ENCODE peak calls at places on chromosomes 2 and 18, in four cellular contexts. One of them, this sample, is unnamed.

GRCh38 chr2:230218411-230218810 is 1.4 kb downstream of the SP110 start:
- DNase-seq in mammary epithelial cell: no peak
- DNase-seq in fibroblast of lung: no peak
- DNase-seq in HCT116: no peak
- DNase-seq in this sample: no peak

GRCh38 chr18:53946561-53946960 is 277.9 kb downstream of the MBD2 start:
- DNase-seq in mammary epithelial cell: peak; percentile 33
- DNase-seq in fibroblast of lung: peak; percentile 35
- DNase-seq in HCT116: no peak
- DNase-seq in this sample: no peak

GRCh38 chr18:46335551-46336059 is 231.4 kb downstream of the HAUS1 start:
- DNase-seq in mammary epithelial cell: no peak
- DNase-seq in fibroblast of lung: peak; percentile 18
- DNase-seq in HCT116: no peak
- DNase-seq in this sample: no peak

GRCh38 chr2:184540246-184540789 is 58.0 kb upstream of the ZNF804A start:
- DNase-seq in mammary epithelial cell: no peak
- DNase-seq in fibroblast of lung: no peak
- DNase-seq in HCT116: no peak
- DNase-seq in this sample: no peak

GRCh38 chr2:168910330-168910729 is 9.2 kb downstream of the G6PC2 start:
- DNase-seq in mammary epithelial cell: no peak
- DNase-seq in fibroblast of lung: no peak
- DNase-seq in HCT116: no peak
- DNase-seq in this sample: no peak

GRCh38 chr18:74310411-74310810 is 5.2 kb upstream of the C18orf63 start:
- DNase-seq in mammary epithelial cell: peak; percentile 65
- DNase-seq in fibroblast of lung: peak; percentile 29
- DNase-seq in HCT116: no peak
- DNase-seq in this sample: no peak

GRCh38 chr2:42827647-42828486 is 35.5 kb upstream of the HAAO start:
- DNase-seq in mammary epithelial cell: peak; percentile 65
- DNase-seq in fibroblast of lung: peak; percentile 67
- DNase-seq in HCT116: peak; percentile 72
- DNase-seq in this sample: no peak

GRCh38 chr18:23712445-23712844 is 23.2 kb downstream of the LAMA3 start:
- DNase-seq in mammary epithelial cell: no peak
- DNase-seq in fibroblast of lung: peak; percentile 35
- DNase-seq in HCT116: no peak
- DNase-seq in this sample: no peak

GRCh38 chr2:122273785-122274419 is 518.5 kb downstream of the TSN start:
- DNase-seq in mammary epithelial cell: no peak
- DNase-seq in fibroblast of lung: peak; percentile 1
- DNase-seq in HCT116: no peak
- DNase-seq in this sample: no peak

GRCh38 chr2:27977623-27978312 is 87.2 kb downstream of the BABAM2 start:
- DNase-seq in mammary epithelial cell: peak; percentile 92
- DNase-seq in fibroblast of lung: peak; percentile 97
- DNase-seq in HCT116: peak; percentile 84
- DNase-seq in this sample: no peak

GRCh38 chr2:172908275-172908674 is 167.4 kb upstream of the MAP3K20 start:
- DNase-seq in mammary epithelial cell: no peak
- DNase-seq in fibroblast of lung: no peak
- DNase-seq in HCT116: no peak
- DNase-seq in this sample: no peak

GRCh38 chr2:205776139-205776538 is 93.8 kb downstream of the NRP2 start:
- DNase-seq in mammary epithelial cell: no peak
- DNase-seq in fibroblast of lung: no peak
- DNase-seq in HCT116: peak; percentile 55
- DNase-seq in this sample: no peak

GRCh38 chr2:99278793-99279291 is 22.2 kb downstream of the LYG1 start:
- DNase-seq in mammary epithelial cell: peak; percentile 76
- DNase-seq in fibroblast of lung: peak; percentile 96
- DNase-seq in HCT116: no peak
- DNase-seq in this sample: no peak

GRCh38 chr2:203077458-203077857 is 62.8 kb downstream of the NBEAL1 start:
- DNase-seq in mammary epithelial cell: no peak
- DNase-seq in fibroblast of lung: peak; percentile 45
- DNase-seq in HCT116: no peak
- DNase-seq in this sample: no peak

GRCh38 chr2:145380436-145381017 is 860.6 kb upstream of the ZEB2 start:
- DNase-seq in mammary epithelial cell: peak; percentile 71
- DNase-seq in fibroblast of lung: peak; percentile 82
- DNase-seq in HCT116: peak; percentile 12
- DNase-seq in this sample: no peak

GRCh38 chr2:232094883-232095282 is 133.4 kb downstream of the DIS3L2 start:
- DNase-seq in mammary epithelial cell: no peak
- DNase-seq in fibroblast of lung: no peak
- DNase-seq in HCT116: no peak
- DNase-seq in this sample: no peak

GRCh38 chr2:152716805-152717241 is 438 bp downstream of the PRPF40A start:
- DNase-seq in mammary epithelial cell: no peak
- DNase-seq in fibroblast of lung: peak; percentile 33
- DNase-seq in HCT116: no peak
- DNase-seq in this sample: no peak

GRCh38 chr2:124281556-124281955 is 256.5 kb downstream of the CNTNAP5 start:
- DNase-seq in mammary epithelial cell: no peak
- DNase-seq in fibroblast of lung: no peak
- DNase-seq in HCT116: no peak
- DNase-seq in this sample: no peak

GRCh38 chr2:111162718-111163331 is 42.1 kb downstream of the BCL2L11 start:
- DNase-seq in mammary epithelial cell: no peak
- DNase-seq in fibroblast of lung: peak; percentile 53
- DNase-seq in HCT116: no peak
- DNase-seq in this sample: no peak

GRCh38 chr2:96507957-96508520 is 2.9 kb upstream of the NEURL3 start:
- DNase-seq in mammary epithelial cell: peak; percentile 30
- DNase-seq in fibroblast of lung: peak; percentile 36
- DNase-seq in HCT116: peak; percentile 13
- DNase-seq in this sample: no peak

GRCh38 chr2:191230174-191230573 is 15.0 kb upstream of the MYO1B start:
- DNase-seq in mammary epithelial cell: peak; percentile 90
- DNase-seq in fibroblast of lung: peak; percentile 98
- DNase-seq in HCT116: no peak
- DNase-seq in this sample: no peak

GRCh38 chr2:165275932-165276331 is 36.7 kb downstream of the SCN2A start:
- DNase-seq in mammary epithelial cell: no peak
- DNase-seq in fibroblast of lung: no peak
- DNase-seq in HCT116: no peak
- DNase-seq in this sample: no peak

GRCh38 chr2:9326975-9327374 is 96.4 kb downstream of the ITGB1BP1 start:
- DNase-seq in mammary epithelial cell: no peak
- DNase-seq in fibroblast of lung: peak; percentile 46
- DNase-seq in HCT116: no peak
- DNase-seq in this sample: no peak
- H3K36me3 ChIP-seq in mammary epithelial cell: peaks cover 44% of the 10 kb centered on the region
- H3K36me3 ChIP-seq in fibroblast of lung: peaks cover 3% of the 10 kb centered on the region
- H3K36me3 ChIP-seq in HCT116: no peaks in the 10 kb centered on the region
- H3K36me3 ChIP-seq in this sample: peaks cover 36% of the 10 kb centered on the region

GRCh38 chr2:48693066-48693465 is 62.5 kb downstream of the LHCGR start:
- DNase-seq in mammary epithelial cell: no peak
- DNase-seq in fibroblast of lung: peak; percentile 39
- DNase-seq in HCT116: no peak
- DNase-seq in this sample: no peak
- TF ChIP-seq EZH2 in mammary epithelial cell: no peak
- TF ChIP-seq EZH2 in fibroblast of lung: no peak
- TF ChIP-seq EZH2 in HCT116: no peak
- TF ChIP-seq EZH2 in this sample: no peak

DNA sequence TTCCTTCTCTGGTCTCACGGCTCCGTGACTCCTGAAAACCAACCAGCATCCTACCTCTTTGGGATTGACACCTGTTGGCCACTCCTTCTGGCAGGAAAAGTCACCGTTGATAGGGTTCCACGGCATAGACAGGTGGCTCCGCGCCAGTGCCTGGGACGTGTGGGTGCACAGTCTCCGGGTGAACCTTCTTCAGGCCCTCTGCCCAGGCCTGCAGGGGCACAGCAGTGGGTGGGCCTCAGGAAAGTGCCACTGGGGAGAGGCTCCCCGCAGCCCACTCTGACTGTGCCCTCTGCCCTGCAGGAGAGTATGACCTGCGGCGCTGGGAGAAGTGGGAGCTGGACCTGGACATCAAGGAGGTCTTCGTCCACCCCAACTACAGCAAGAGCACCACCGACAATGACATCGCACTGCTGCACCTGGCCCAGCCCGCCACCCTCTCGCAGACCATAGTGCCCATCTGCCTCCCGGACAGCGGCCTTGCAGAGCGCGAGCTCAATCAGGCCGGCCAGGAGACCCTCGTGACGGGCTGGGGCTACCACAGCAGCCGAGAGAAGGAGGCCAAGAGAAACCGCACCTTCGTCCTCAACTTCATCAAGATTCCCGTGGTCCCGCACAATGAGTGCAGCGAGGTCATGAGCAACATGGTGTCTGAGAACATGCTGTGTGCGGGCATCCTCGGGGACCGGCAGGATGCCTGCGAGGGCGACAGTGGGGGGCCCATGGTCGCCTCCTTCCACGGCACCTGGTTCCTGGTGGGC is 10.0 kb downstream of the PROC start:
- DNase-seq in mammary epithelial cell: no peak
- DNase-seq in fibroblast of lung: no peak
- DNase-seq in HCT116: no peak
- DNase-seq in this sample: no peak
- TF ChIP-seq CTCF in mammary epithelial cell: no peak
- TF ChIP-seq CTCF in fibroblast of lung: no peak
- TF ChIP-seq CTCF in HCT116: no peak
- TF ChIP-seq CTCF in this sample: no peak

DNA sequence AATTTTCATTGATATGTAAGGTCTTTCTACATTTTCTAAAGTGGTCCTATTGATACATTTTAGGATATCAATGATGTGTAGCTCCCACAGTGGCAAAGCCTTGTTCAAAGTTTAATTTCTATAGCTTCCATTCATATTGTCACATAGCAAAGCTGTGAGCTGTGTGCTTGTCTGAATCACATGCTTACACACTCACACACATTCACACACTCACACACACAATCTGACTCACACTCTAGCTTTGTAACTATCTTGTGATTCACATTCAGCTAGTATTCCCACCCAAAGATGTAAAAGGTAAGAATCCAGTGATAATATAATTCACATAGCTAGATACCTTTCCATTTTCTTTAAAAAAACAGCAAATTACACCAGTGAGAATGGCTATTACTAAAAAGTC is 58.7 kb downstream of the MAPRE2 start:
- DNase-seq in mammary epithelial cell: peak; percentile 39
- DNase-seq in fibroblast of lung: peak; percentile 59
- DNase-seq in HCT116: no peak
- DNase-seq in this sample: peak; percentile 11
- H3K36me3 ChIP-seq in mammary epithelial cell: no peaks in the 10 kb centered on the region
- H3K36me3 ChIP-seq in fibroblast of lung: no peaks in the 10 kb centered on the region
- H3K36me3 ChIP-seq in HCT116: no peaks in the 10 kb centered on the region
- H3K36me3 ChIP-seq in this sample: no peaks in the 10 kb centered on the region

GRCh38 chr2:64227603-64228125 is 83.4 kb upstream of the PELI1 start:
- DNase-seq in mammary epithelial cell: no peak
- DNase-seq in fibroblast of lung: no peak
- DNase-seq in HCT116: no peak
- DNase-seq in this sample: no peak
- TF ChIP-seq EZH2 in mammary epithelial cell: no peak
- TF ChIP-seq EZH2 in fibroblast of lung: no peak
- TF ChIP-seq EZH2 in HCT116: no peak
- TF ChIP-seq EZH2 in this sample: no peak

DNA sequence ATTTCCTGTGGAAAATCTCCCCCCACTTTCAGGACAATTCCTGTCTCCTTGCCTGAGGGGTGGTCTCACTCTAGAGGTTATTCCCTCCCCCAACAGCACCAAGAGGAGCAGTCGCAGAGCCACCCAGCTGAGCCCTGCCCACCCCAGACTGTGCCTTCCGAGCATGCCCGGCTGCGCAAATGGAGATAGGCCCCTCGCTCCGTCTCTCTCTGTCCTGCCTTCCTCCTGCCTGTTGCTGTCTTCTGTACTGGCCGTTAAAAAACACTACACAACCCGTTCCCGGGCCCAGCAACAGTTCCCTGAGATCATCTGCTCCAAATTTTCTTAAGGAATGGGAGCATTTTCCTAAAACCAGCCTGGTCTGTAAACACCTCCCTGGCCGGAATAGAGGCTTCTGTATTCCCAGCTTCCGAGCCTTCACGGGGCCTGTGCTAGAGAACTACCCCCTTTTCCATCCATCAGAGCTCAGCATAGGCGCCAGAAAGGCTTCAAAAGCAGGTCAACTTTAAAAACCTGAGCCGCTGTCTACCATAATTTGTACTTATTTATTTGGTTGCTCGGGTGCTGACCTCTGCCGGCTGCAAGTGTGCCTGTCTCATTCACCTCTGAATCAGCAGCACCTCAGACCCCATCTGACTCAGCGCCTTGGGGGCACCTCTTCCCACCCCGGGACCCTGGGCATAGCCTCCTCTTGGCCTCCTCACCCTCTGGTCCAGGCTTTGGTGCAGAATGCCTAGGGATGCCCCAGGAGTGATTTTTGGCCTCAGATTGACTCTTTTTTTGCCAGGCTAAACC is 159.4 kb downstream of the PXDN start:
- DNase-seq in mammary epithelial cell: no peak
- DNase-seq in fibroblast of lung: peak; percentile 34
- DNase-seq in HCT116: no peak
- DNase-seq in this sample: no peak
- TF ChIP-seq CTCF in mammary epithelial cell: no peak
- TF ChIP-seq CTCF in fibroblast of lung: peak; percentile 29
- TF ChIP-seq CTCF in HCT116: peak; percentile 45
- TF ChIP-seq CTCF in this sample: peak; percentile 13

DNA sequence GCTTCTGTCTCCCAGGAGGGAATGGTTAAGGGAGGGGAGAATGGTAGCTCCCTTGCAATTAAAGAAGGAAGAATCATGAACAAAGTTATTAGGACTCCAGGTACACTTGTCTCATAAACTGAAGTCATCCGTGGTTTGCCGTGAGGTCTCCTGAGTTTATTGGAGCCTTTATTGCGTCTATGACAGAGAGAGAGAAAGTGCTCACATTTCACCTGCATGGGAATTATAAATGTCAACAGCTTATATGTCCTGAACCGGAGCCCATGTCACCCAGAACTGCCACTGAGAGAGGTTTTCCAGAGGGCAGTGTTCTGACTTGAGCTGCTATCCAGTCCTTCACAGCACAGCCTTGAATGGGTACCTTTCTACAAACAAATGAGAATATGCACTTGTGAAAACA is 104.3 kb downstream of the STPG4 start:
- DNase-seq in mammary epithelial cell: no peak
- DNase-seq in fibroblast of lung: no peak
- DNase-seq in HCT116: no peak
- DNase-seq in this sample: no peak
- H3K36me3 ChIP-seq in mammary epithelial cell: peaks cover 3% of the 10 kb centered on the region
- H3K36me3 ChIP-seq in fibroblast of lung: peaks cover 36% of the 10 kb centered on the region
- H3K36me3 ChIP-seq in HCT116: no peaks in the 10 kb centered on the region
- H3K36me3 ChIP-seq in this sample: peaks cover 14% of the 10 kb centered on the region

This sample was measured in keratinocyte.